ENCODE peak calls at places on chromosomes 2 and 18, in four cellular contexts. One of them, this sample, is unnamed.

GRCh38 chr2:79670198-79670597 is 157.3 kb downstream of the CTNNA2 start:
- DNase-seq in epithelial cell of proximal tubule: no peak
- DNase-seq in dorsolateral prefrontal cortex: no peak
- DNase-seq in A549: peak
- DNase-seq in this sample: no peak

GRCh38 chr2:201254331-201254730 is 6.0 kb upstream of the CASP8 start:
- DNase-seq in epithelial cell of proximal tubule: no peak
- DNase-seq in dorsolateral prefrontal cortex: no peak
- DNase-seq in A549: no peak
- DNase-seq in this sample: peak

GRCh38 chr2:168336786-168337388 is 89.5 kb upstream of the STK39 start:
- DNase-seq in epithelial cell of proximal tubule: no peak
- DNase-seq in dorsolateral prefrontal cortex: no peak
- DNase-seq in A549: no peak
- DNase-seq in this sample: peak

GRCh38 chr2:240642061-240642805 is 17.0 kb downstream of the GPR35 start:
- DNase-seq in epithelial cell of proximal tubule: no peak
- DNase-seq in dorsolateral prefrontal cortex: peak
- DNase-seq in A549: no peak
- DNase-seq in this sample: no peak

GRCh38 chr18:48314694-48315093 is 94.5 kb downstream of the ZBTB7C start:
- DNase-seq in epithelial cell of proximal tubule: no peak
- DNase-seq in dorsolateral prefrontal cortex: no peak
- DNase-seq in A549: no peak
- DNase-seq in this sample: no peak

GRCh38 chr2:222904557-222905258 is 43.9 kb downstream of the ACSL3 start:
- DNase-seq in epithelial cell of proximal tubule: no peak
- DNase-seq in dorsolateral prefrontal cortex: no peak
- DNase-seq in A549: no peak
- DNase-seq in this sample: no peak

GRCh38 chr18:77132369-77133050 is at the start of gene MBP:
- DNase-seq in epithelial cell of proximal tubule: no peak
- DNase-seq in dorsolateral prefrontal cortex: peak
- DNase-seq in A549: no peak
- DNase-seq in this sample: peak

GRCh38 chr2:20097889-20098714 is 46.7 kb upstream of the LAPTM4A start:
- DNase-seq in epithelial cell of proximal tubule: no peak
- DNase-seq in dorsolateral prefrontal cortex: peak
- DNase-seq in A549: peak
- DNase-seq in this sample: peak

GRCh38 chr2:147382322-147382948 is 462.4 kb upstream of the ACVR2A start:
- DNase-seq in epithelial cell of proximal tubule: no peak
- DNase-seq in dorsolateral prefrontal cortex: no peak
- DNase-seq in A549: no peak
- DNase-seq in this sample: peak

GRCh38 chr2:160720098-160720497 is 226.5 kb upstream of the RBMS1 start:
- DNase-seq in epithelial cell of proximal tubule: no peak
- DNase-seq in dorsolateral prefrontal cortex: no peak
- DNase-seq in A549: no peak
- DNase-seq in this sample: no peak

GRCh38 chr2:201837824-201838340 is 31.5 kb downstream of the CDK15 start:
- DNase-seq in epithelial cell of proximal tubule: no peak
- DNase-seq in dorsolateral prefrontal cortex: no peak
- DNase-seq in A549: no peak
- DNase-seq in this sample: no peak

GRCh38 chr2:239393401-239393940 is 7.3 kb downstream of the HDAC4 start:
- DNase-seq in epithelial cell of proximal tubule: no peak
- DNase-seq in dorsolateral prefrontal cortex: no peak
- DNase-seq in A549: no peak
- DNase-seq in this sample: peak

GRCh38 chr2:177771191-177771590 is 301.4 kb downstream of the PDE11A start:
- DNase-seq in epithelial cell of proximal tubule: no peak
- DNase-seq in dorsolateral prefrontal cortex: no peak
- DNase-seq in A549: no peak
- DNase-seq in this sample: no peak

GRCh38 chr2:209619782-209620181 is 151.8 kb upstream of the UNC80 start:
- DNase-seq in epithelial cell of proximal tubule: no peak
- DNase-seq in dorsolateral prefrontal cortex: no peak
- DNase-seq in A549: no peak
- DNase-seq in this sample: no peak

GRCh38 chr2:40259900-40260299 is 192.0 kb downstream of the SLC8A1 start:
- DNase-seq in epithelial cell of proximal tubule: no peak
- DNase-seq in dorsolateral prefrontal cortex: no peak
- DNase-seq in A549: no peak
- DNase-seq in this sample: no peak

GRCh38 chr2:232483296-232483922 is 4.2 kb downstream of the ECEL1 start:
- DNase-seq in epithelial cell of proximal tubule: no peak
- DNase-seq in dorsolateral prefrontal cortex: no peak
- DNase-seq in A549: no peak
- DNase-seq in this sample: no peak

GRCh38 chr2:1091895-1092585 is 141.4 kb downstream of the SNTG2 start:
- DNase-seq in epithelial cell of proximal tubule: no peak
- DNase-seq in dorsolateral prefrontal cortex: no peak
- DNase-seq in A549: no peak
- DNase-seq in this sample: peak

GRCh38 chr2:218430721-218431120 is 11.8 kb downstream of the VIL1 start:
- DNase-seq in epithelial cell of proximal tubule: no peak
- DNase-seq in dorsolateral prefrontal cortex: peak
- DNase-seq in A549: no peak
- DNase-seq in this sample: no peak

GRCh38 chr18:63511285-63511684 is 30.9 kb upstream of the SERPINB12 start:
- DNase-seq in epithelial cell of proximal tubule: no peak
- DNase-seq in dorsolateral prefrontal cortex: no peak
- DNase-seq in A549: peak
- DNase-seq in this sample: peak

GRCh38 chr2:46041434-46041833 is 255.8 kb upstream of the EPAS1 start:
- DNase-seq in epithelial cell of proximal tubule: no peak
- DNase-seq in dorsolateral prefrontal cortex: no peak
- DNase-seq in A549: no peak
- DNase-seq in this sample: no peak

GRCh38 chr2:58054264-58054663 is 7.7 kb downstream of the VRK2 start:
- DNase-seq in epithelial cell of proximal tubule: no peak
- DNase-seq in dorsolateral prefrontal cortex: no peak
- DNase-seq in A549: no peak
- DNase-seq in this sample: peak

GRCh38 chr2:191020742-191021381 is 6.9 kb upstream of the STAT1 start:
- DNase-seq in epithelial cell of proximal tubule: no peak
- DNase-seq in dorsolateral prefrontal cortex: no peak
- DNase-seq in A549: peak
- DNase-seq in this sample: peak

GRCh38 chr2:109265369-109265768 is 136.4 kb downstream of the SH3RF3 start:
- DNase-seq in epithelial cell of proximal tubule: no peak
- DNase-seq in dorsolateral prefrontal cortex: peak
- DNase-seq in A549: no peak
- DNase-seq in this sample: no peak

GRCh38 chr2:217077841-217078407 is 218.1 kb upstream of the TNP1 start:
- DNase-seq in epithelial cell of proximal tubule: no peak
- DNase-seq in dorsolateral prefrontal cortex: no peak
- DNase-seq in A549: no peak
- DNase-seq in this sample: peak

GRCh38 chr2:40103163-40103562 is 324.1 kb upstream of the THUMPD2 start:
- DNase-seq in epithelial cell of proximal tubule: no peak
- DNase-seq in dorsolateral prefrontal cortex: no peak
- DNase-seq in A549: no peak
- DNase-seq in this sample: peak

GRCh38 chr18:11689972-11690570 is 1.0 kb downstream of the GNAL start:
- DNase-seq in epithelial cell of proximal tubule: no peak
- DNase-seq in dorsolateral prefrontal cortex: no peak
- DNase-seq in A549: peak
- DNase-seq in this sample: peak

GRCh38 chr2:70460333-70460732 is 93.3 kb downstream of the TGFA start:
- DNase-seq in epithelial cell of proximal tubule: no peak
- DNase-seq in dorsolateral prefrontal cortex: no peak
- DNase-seq in A549: no peak
- DNase-seq in this sample: peak

GRCh38 chr2:108267117-108267516 is 21.6 kb upstream of the SULT1C2 start:
- DNase-seq in epithelial cell of proximal tubule: peak
- DNase-seq in dorsolateral prefrontal cortex: no peak
- DNase-seq in A549: no peak
- DNase-seq in this sample: peak

GRCh38 chr2:145091011-145091744 is 571.3 kb upstream of the ZEB2 start:
- DNase-seq in epithelial cell of proximal tubule: no peak
- DNase-seq in dorsolateral prefrontal cortex: no peak
- DNase-seq in A549: no peak
- DNase-seq in this sample: peak

GRCh38 chr2:159326569-159327255 is 40.2 kb upstream of the WDSUB1 start:
- DNase-seq in epithelial cell of proximal tubule: no peak
- DNase-seq in dorsolateral prefrontal cortex: no peak
- DNase-seq in A549: no peak
- DNase-seq in this sample: peak

GRCh38 chr2:24682357-24682756 is 110.8 kb downstream of the PTRHD1 start:
- DNase-seq in epithelial cell of proximal tubule: no peak
- DNase-seq in dorsolateral prefrontal cortex: no peak
- DNase-seq in A549: no peak
- DNase-seq in this sample: no peak

DNA sequence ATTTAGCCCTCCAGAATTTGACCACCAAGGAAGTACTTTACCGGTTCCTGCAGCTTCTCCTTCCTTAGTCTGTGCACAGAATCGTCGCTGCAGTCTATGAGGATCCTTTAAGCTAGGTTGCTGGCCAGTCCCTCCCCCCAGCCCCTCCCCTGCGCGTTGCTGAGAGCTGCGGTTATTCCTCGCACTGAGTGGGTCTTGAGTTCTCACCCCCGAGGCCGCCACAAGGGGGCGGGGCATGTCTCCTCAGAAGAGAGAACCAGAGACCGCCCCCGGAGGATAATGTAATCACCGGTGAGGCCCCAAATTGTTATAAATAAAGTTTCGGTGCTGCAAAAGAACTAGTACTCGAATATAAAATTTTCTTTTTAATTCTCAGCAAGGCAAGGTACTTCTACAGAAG is 1184.9 kb upstream of the CDH2 start:
- DNase-seq in epithelial cell of proximal tubule: no peak
- DNase-seq in dorsolateral prefrontal cortex: no peak
- DNase-seq in A549: no peak
- DNase-seq in this sample: no peak
- TF ChIP-seq CTCF in epithelial cell of proximal tubule: no peak
- TF ChIP-seq CTCF in dorsolateral prefrontal cortex: no peak
- TF ChIP-seq CTCF in A549: no peak
- TF ChIP-seq CTCF in this sample: no peak

DNA sequence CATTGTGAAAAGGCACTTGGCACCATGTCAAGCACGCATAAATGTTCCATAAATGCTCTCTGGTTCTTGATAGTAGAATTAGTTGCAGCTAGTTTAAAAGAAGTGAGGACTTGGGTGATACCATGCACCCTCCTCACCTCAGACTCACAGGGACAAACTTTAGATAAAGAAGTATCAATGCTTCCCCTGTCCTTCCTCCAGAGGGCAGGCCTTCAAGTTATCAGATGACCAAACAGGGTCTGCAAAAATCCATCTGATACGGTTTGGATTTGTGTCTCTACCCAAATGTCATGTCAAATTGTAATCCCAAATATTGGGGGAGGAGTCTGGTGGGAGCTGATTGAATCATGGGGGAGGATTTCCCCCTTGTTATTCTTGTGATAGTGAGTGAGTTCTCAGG is 54.1 kb downstream of the C1QL2 start:
- DNase-seq in epithelial cell of proximal tubule: no peak
- DNase-seq in dorsolateral prefrontal cortex: no peak
- DNase-seq in A549: no peak
- DNase-seq in this sample: no peak
- TF ChIP-seq CTCF in epithelial cell of proximal tubule: no peak
- TF ChIP-seq CTCF in dorsolateral prefrontal cortex: no peak
- TF ChIP-seq CTCF in A549: no peak
- TF ChIP-seq CTCF in this sample: no peak

GRCh38 chr18:3869848-3870247 is 419.9 kb downstream of the TGIF1 start:
- DNase-seq in epithelial cell of proximal tubule: no peak
- DNase-seq in dorsolateral prefrontal cortex: no peak
- DNase-seq in A549: peak
- DNase-seq in this sample: peak
- TF ChIP-seq CTCF in epithelial cell of proximal tubule: peak
- TF ChIP-seq CTCF in dorsolateral prefrontal cortex: peak
- TF ChIP-seq CTCF in A549: peak
- TF ChIP-seq CTCF in this sample: peak

DNA sequence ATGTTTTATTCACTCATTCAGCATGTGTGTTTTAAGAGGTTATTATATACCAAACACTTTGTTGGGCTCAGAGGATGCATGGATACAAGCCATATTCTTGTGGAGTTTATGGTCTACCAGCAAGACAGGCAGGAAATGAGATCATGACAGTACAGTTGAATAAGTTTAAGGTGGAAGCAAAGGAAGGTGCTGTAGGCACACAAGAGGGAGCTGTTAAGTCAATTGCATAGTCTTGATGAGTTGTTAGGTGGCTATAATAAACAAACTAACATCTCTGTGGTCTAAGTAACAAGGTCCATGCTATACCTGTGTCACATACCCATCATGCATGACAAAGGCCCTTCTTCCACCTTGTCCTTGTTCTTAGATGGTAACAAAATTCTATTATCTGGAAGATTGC is 538.3 kb downstream of the CNTNAP5 start:
- DNase-seq in epithelial cell of proximal tubule: no peak
- DNase-seq in dorsolateral prefrontal cortex: no peak
- DNase-seq in A549: no peak
- DNase-seq in this sample: peak
- TF ChIP-seq CTCF in epithelial cell of proximal tubule: peak
- TF ChIP-seq CTCF in dorsolateral prefrontal cortex: no peak
- TF ChIP-seq CTCF in A549: no peak
- TF ChIP-seq CTCF in this sample: no peak

DNA sequence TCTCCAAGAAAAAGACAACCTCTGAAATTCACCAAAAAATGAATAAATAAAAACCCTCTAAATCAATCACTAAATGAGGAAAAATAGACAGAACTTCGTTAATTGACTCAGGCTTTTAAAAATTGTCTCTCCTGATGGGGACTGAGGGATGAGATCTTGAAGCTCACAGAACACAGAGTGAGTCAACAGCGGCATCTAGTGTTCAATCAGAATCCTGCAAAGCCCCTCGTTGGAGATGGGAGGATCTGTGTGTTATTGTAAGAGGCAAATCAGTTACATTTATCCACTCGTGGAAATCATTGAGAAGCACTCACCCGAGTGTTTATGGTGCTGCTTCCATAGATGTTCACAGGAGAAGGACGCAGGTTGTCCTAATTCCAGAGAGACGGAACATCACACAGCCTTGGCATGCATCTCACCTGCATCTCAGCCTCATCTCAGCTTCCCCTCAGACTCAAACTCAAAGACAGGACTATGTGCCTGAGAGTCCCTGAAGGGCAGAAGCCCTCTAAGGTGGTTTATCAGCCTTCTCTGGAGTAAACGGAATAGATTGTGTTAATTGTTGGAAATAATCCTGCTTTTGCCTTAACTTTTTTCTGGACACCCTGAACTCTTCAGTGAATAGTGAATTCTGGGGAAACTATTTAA is 82.0 kb downstream of the MREG start:
- DNase-seq in epithelial cell of proximal tubule: peak
- DNase-seq in dorsolateral prefrontal cortex: peak
- DNase-seq in A549: peak
- DNase-seq in this sample: peak
- TF ChIP-seq CTCF in epithelial cell of proximal tubule: peak
- TF ChIP-seq CTCF in dorsolateral prefrontal cortex: peak
- TF ChIP-seq CTCF in A549: peak
- TF ChIP-seq CTCF in this sample: peak

GRCh38 chr2:90069290-90069894 is 1377.9 kb downstream of the RPIA start:
- DNase-seq in epithelial cell of proximal tubule: no peak
- DNase-seq in dorsolateral prefrontal cortex: peak
- DNase-seq in A549: peak
- DNase-seq in this sample: no peak
- TF ChIP-seq CTCF in epithelial cell of proximal tubule: peak
- TF ChIP-seq CTCF in dorsolateral prefrontal cortex: no peak
- TF ChIP-seq CTCF in A549: peak
- TF ChIP-seq CTCF in this sample: no peak